ENCODE peak calls at places on chromosomes 13 and 19, in four cellular contexts. P is WTC11, Q is K562, H is HepG2. K is an unnamed sample.

GRCh38 chr13:74819549-74819948 is 662.4 kb downstream of the TBC1D4 start:
- DNase-seq in P (no peak), H (no peak), Q (no peak), K (no peak)

GRCh38 chr13:29947839-29948238 is 97.4 kb upstream of the UBL3 start:
- DNase-seq in Q (no peak), H (no peak), P (no peak), K (no peak)

GRCh38 chr13:60230593-60230992 is 66.9 kb upstream of the DIAPH3 start:
- DNase-seq in H (no peak), P (no peak), Q (peak), K (no peak)

GRCh38 chr19:18865973-18866799 is 29.8 kb downstream of the CERS1 start:
- DNase-seq in H (peak), Q (peak), P (peak), K (peak)

GRCh38 chr13:33963134-33963533 is 145.2 kb downstream of the RFC3 start:
- DNase-seq in P (no peak), H (no peak), Q (no peak), K (no peak)

GRCh38 chr19:40604647-40605200 is 3.6 kb downstream of the LTBP4 start:
- DNase-seq in P (no peak), H (no peak), Q (peak), K (no peak)

GRCh38 chr19:33175886-33176669 is 18.1 kb upstream of the LRP3 start:
- DNase-seq in Q (no peak), H (peak), P (no peak), K (no peak)

GRCh38 chr13:26991508-26992181 is 180.0 kb downstream of the USP12 start:
- DNase-seq in H (peak), P (no peak), Q (no peak), K (no peak)

GRCh38 chr13:101698400-101698799 is 245.9 kb downstream of the ITGBL1 start:
- DNase-seq in H (no peak), Q (no peak), P (no peak), K (no peak)

GRCh38 chr19:32866061-32866460 is 3.5 kb downstream of the SLC7A9 start:
- DNase-seq in H (no peak), Q (no peak), P (no peak), K (no peak)

GRCh38 chr13:20714161-20714560 is 10.7 kb downstream of the IL17D start:
- DNase-seq in H (no peak), Q (no peak), P (no peak), K (no peak)

GRCh38 chr19:48969276-48970138 is 4.4 kb downstream of the FTL start:
- DNase-seq in P (no peak), Q (peak), H (no peak), K (no peak)

GRCh38 chr19:42219812-42220750 is at the start of gene ZNF526:
- DNase-seq in P (peak), H (peak), Q (peak), K (peak)

GRCh38 chr13:41740479-41740878 is 220.4 kb downstream of the VWA8 start:
- DNase-seq in H (no peak), P (no peak), Q (no peak), K (no peak)

GRCh38 chr13:85974604-85975366 is 175.6 kb upstream of the SLITRK6 start:
- DNase-seq in H (no peak), Q (no peak), P (no peak), K (no peak)

GRCh38 chr19:45455707-45456499 is 11.9 kb upstream of the FOSB start:
- DNase-seq in H (peak), Q (peak), P (peak), K (peak)

GRCh38 chr13:20740021-20740420 is 33.7 kb downstream of the EEF1AKMT1 start:
- DNase-seq in H (no peak), Q (no peak), P (no peak), K (no peak)

GRCh38 chr19:52522555-52522954 is 4.9 kb upstream of the ZNF808 start:
- DNase-seq in Q (peak), H (no peak), P (peak), K (no peak)

GRCh38 chr13:39132286-39132685 is 94.0 kb downstream of the NHLRC3 start:
- DNase-seq in Q (no peak), H (no peak), P (no peak), K (no peak)

GRCh38 chr19:48818234-48818823 is 7.5 kb upstream of the BCAT2 start:
- DNase-seq in P (no peak), Q (no peak), H (no peak), K (no peak)

GRCh38 chr13:104461049-104461448 is 1394.8 kb upstream of the SLC10A2 start:
- DNase-seq in Q (no peak), P (no peak), H (no peak), K (no peak)

GRCh38 chr19:16625183-16625958 is 2.6 kb downstream of the MED26 start:
- DNase-seq in P (no peak), Q (no peak), H (no peak), K (no peak)

GRCh38 chr13:85284349-85284748 is 514.9 kb downstream of the SLITRK6 start:
- DNase-seq in Q (no peak), P (no peak), H (no peak), K (no peak)

GRCh38 chr19:16027528-16027927 is 48.8 kb upstream of the TPM4 start:
- DNase-seq in P (no peak), H (no peak), Q (no peak), K (no peak)

GRCh38 chr13:30002577-30002976 is 152.2 kb upstream of the UBL3 start:
- DNase-seq in H (no peak), Q (no peak), P (no peak), K (no peak)

GRCh38 chr19:41993612-41994483 is at the start of gene ATP1A3:
- DNase-seq in P (peak), Q (peak), H (no peak), K (peak)

GRCh38 chr13:114077121-114077937 is 55.1 kb downstream of the RASA3 start:
- DNase-seq in Q (no peak), P (no peak), H (no peak), K (no peak)

GRCh38 chr13:89920461-89920860 is 1427.0 kb upstream of the MIR17HG start:
- DNase-seq in H (no peak), Q (no peak), P (no peak), K (no peak)

GRCh38 chr19:12748489-12748888 is 3.1 kb upstream of the BEST2 start:
- DNase-seq in Q (no peak), P (no peak), H (no peak), K (no peak)

GRCh38 chr13:99655351-99656091 is 154.2 kb downstream of the TM9SF2 start:
- DNase-seq in P (no peak), Q (no peak), H (peak), K (no peak)

DNA sequence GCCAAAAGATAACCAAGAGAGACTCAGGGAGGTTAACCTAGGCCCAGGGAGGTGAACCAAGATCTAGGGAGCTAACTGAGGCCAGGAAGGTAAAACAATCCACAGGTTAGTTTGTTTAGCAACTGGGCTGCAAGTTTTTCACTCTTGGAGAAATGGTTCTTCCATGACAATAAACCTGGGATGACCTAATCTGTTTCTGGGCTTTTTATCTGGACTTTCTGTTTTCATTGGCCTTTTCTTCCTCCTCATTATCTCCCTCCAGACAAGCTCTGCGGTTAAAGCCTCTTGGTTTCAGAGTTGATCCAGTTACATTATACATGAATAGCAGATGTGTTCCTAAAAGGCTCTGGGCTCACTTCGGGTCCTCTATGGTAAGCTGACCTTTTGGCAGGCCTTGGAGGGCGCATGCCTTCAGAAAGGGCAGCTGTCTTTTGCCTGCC is 44.2 kb downstream of the PCDH8 start:
- DNase-seq in Q (no peak), H (no peak), P (no peak), K (no peak)
- TF ChIP-seq ELF4 in Q (no peak), H (no peak), P (no peak), K (no peak)

GRCh38 chr13:110113284-110113764 is 193.6 kb downstream of the COL4A1 start:
- DNase-seq in P (no peak), Q (no peak), H (no peak), K (no peak)

GRCh38 chr13:110119943-110120905 is 186.7 kb downstream of the COL4A1 start:
- DNase-seq in P (no peak), Q (no peak), H (no peak), K (no peak)

GRCh38 chr13:110114351-110114750 is 192.6 kb downstream of the COL4A1 start:
- DNase-seq in Q (no peak), P (no peak), H (no peak), K (no peak)

GRCh38 chr13:110118106-110118505 is 188.9 kb downstream of the COL4A1 start:
- DNase-seq in P (no peak), H (no peak), Q (no peak), K (no peak)

DNA sequence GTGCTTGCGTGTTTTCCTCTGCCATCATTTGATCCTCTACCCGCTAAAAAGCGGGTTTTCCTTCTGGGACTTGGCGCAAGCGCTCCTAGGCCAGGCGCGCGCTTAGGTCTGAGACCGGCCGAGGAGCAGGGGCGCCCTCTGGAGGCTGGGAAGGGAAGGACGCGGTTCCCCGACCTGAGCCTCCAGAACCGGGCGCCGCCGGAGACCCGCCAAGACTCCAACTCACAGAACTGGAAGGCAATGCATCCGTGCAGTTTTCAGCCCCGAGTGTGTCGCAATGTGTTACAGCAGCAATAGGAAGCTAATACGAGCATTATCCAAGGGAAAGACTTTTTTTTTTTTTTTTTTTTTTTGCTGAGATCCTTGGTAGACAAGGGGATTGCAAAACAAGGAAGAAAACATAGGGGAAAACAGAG is 190.9 kb downstream of the COL4A1 start:
- DNase-seq in Q (peak), H (peak), P (peak), K (peak)
- TF ChIP-seq ELF4 in Q (no peak), H (no peak), P (no peak), K (no peak)

GRCh38 chr19:14443632-14444216 is 10.6 kb downstream of the PKN1 start:
- DNase-seq in H (no peak), Q (no peak), P (no peak), K (no peak)

GRCh38 chr19:14446336-14447036 is 13.4 kb downstream of the PKN1 start:
- DNase-seq in H (no peak), Q (no peak), P (no peak), K (peak)

GRCh38 chr19:14440049-14440448 is 6.9 kb downstream of the PKN1 start:
- DNase-seq in P (no peak), H (no peak), Q (peak), K (no peak)

GRCh38 chr19:14441041-14441938 is 8.2 kb downstream of the PKN1 start:
- DNase-seq in H (no peak), Q (no peak), P (no peak), K (no peak)

DNA sequence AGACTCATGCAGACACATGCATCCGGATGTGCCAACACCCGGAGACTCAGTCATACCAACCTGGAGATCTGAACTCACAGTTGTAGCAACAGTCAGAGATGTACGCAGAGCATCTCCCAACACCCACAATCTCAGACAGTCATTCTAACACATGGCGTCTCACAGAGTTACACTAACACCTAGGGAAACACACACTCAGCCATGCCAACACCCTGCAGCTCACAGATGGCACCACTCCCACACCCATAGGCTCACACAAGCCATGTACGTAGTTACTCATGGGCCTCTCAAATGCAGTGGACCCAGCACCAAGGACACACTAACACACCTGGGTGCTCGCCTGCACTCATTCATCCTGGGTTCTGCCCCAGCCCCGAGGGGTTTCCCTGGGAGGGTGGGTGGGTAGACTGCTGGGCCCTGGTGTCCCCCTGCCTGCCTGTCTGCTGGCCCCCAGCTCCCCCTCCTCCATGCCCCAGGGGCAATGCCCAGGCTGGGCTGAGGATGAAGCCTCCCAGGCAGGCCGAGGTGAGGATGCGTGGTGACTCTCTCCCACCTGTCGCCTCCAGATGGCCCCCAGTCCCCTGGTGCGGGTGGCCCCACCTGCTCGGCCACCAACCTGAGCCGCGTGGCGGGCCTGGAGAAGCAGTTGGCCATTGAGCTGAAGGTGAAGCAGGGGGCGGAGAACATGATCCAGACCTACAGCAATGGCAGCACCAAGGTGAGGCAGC is 10.0 kb downstream of the PKN1 start:
- DNase-seq in H (no peak), Q (no peak), P (no peak), K (no peak)
- TF ChIP-seq ELF4 in H (no peak), Q (no peak), P (no peak), K (no peak)

GRCh38 chr19:56252699-56253422 is 19.7 kb upstream of the EDDM13 start:
- DNase-seq in Q (peak), P (peak), H (peak), K (peak)
- TF ChIP-seq ELF4 in Q (peak), P (no peak), H (no peak), K (no peak)

GRCh38 chr19:22600690-22601648 is 33.2 kb upstream of the ZNF492 start:
- DNase-seq in H (no peak), Q (no peak), P (no peak), K (no peak)

GRCh38 chr19:22595422-22595821 is 38.7 kb upstream of the ZNF492 start:
- DNase-seq in H (no peak), P (no peak), Q (no peak), K (no peak)

GRCh38 chr19:22595918-22596341 is 38.2 kb upstream of the ZNF492 start:
- DNase-seq in Q (peak), P (no peak), H (no peak), K (no peak)
- TF ChIP-seq ELF4 in Q (no peak), P (no peak), H (no peak), K (no peak)

DNA sequence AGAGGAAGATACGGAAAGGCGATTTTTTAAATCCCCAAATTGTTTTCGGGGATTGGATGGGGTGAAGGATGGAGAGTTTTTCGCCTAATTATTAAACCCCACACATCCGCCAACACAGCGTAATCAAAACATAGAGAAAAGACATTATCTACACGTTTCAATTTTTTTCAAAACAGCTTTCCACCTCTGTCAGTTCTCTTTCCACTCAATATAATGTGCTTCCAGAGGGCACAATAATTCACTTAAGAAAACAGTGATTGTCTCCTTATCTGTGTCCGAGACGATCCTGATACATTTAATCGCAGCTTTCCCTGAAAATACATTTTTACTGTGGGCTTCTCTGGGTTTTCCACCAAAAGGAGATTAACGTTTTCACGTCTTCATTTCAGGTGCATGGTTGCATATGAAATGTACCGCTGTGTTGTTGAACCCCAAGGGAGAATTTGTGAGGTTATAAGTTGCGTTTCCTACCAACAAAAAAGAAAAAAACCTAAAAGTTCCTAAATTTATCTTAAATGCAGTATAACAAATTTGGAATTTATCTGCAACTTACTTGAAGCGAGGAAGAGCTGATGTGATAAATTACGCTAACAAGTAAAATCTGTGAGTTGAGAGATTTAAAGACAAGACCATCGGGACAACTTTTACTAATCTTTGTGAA is 625 bp upstream of the OBI1 start:
- DNase-seq in P (no peak), Q (no peak), H (no peak), K (no peak)
- TF ChIP-seq ELF4 in P (no peak), Q (no peak), H (no peak), K (no peak)

DNA sequence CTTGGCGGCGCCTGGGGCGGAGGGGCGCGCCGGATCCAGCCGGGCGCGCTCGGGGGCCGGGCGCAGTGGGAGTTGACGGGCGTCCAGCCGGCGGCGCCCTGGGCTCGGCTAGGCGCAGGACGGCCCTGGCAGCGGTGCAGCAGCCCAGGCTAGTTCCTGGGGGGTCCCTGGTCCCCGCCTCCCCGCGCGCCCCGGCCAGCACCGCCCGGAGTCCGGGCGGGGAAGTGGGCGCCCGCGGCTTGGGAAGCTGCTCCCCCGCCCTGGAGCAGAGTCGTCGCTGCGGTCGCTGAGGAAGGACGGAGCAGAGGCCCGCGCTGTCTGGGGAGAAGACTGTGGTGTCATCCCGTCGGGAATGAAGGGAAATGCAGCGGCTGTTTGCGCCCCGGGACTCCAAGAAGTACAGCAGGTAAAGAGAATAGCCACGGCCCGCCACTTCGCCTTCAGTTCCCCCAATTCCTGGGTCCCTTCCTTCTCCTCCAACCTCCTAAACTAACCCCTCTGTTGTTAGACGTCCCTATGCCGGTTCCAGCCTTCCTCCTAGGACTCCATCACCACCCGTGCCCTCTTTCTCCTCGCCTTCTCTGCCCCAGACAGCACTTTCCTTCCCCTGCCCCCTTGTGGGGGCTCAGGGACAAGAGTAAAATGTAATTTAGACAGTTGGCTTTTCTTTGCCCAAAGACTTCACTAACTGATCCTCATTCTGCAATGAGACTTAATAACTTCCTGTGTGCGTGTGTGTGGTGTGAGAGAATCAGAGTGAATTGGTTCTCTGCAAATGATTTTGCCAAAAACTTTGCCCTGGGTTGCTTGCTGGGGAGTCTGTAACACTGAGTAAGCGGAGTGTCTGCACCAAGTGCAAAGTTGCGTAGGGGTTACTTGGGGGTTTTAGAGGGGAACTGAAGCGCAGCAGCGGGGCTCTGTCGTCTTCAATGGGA is 20.3 kb upstream of the SGCG start:
- DNase-seq in P (peak), H (no peak), Q (no peak), K (peak)
- TF ChIP-seq ELF4 in P (no peak), H (no peak), Q (no peak), K (no peak)

GRCh38 chr19:23777216-23777615 is 18.5 kb upstream of the ZNF681 start:
- DNase-seq in Q (no peak), P (no peak), H (no peak), K (no peak)

GRCh38 chr19:23774156-23774971 is 15.7 kb upstream of the ZNF681 start:
- DNase-seq in P (no peak), Q (no peak), H (no peak), K (no peak)

GRCh38 chr19:23779645-23780044 is 21.0 kb upstream of the ZNF681 start:
- DNase-seq in H (no peak), P (no peak), Q (no peak), K (no peak)

GRCh38 chr19:23776507-23777205 is 18.0 kb upstream of the ZNF681 start:
- DNase-seq in P (no peak), Q (no peak), H (no peak), K (no peak)

GRCh38 chr19:23778566-23778965 is 19.9 kb upstream of the ZNF681 start:
- DNase-seq in P (no peak), H (no peak), Q (no peak), K (no peak)
- TF ChIP-seq ELF4 in P (no peak), H (no peak), Q (no peak), K (no peak)

GRCh38 chr13:112818040-112818697 is 128.3 kb downstream of the ATP11A start:
- DNase-seq in Q (no peak), P (no peak), H (no peak), K (no peak)
- TF ChIP-seq ELF4 in Q (no peak), P (no peak), H (no peak), K (no peak)

K was measured in HEK293T.